ENCODE peak calls at places on chromosomes 6 and 20, in ten cellular contexts. M is stimulated activated CD4-positive, alpha-beta T cell treated with anti-CD3 and anti-CD28 coated beads, Interleukin-4, amount 100 ng/mL, for 48 hours; E is activated CD8-positive, alpha-beta memory T cell treated with anti-CD3 and anti-CD28 coated beads for 4 hours; G is HTR-8/SVneo; T is mammary epithelial cell; Y is aorta; O is T-cell; F is myocyte; R is GM19239; P is gastrocnemius medialis. Z is an unnamed sample.

GRCh38 chr6:9365378-9365777 is 930.0 kb upstream of the SLC35B3 start:
- DNase-seq in Y (no peak), M (no peak), O (no peak), E (no peak), P (no peak), G (no peak), F (no peak), R (no peak), T (no peak), Z (no peak)

GRCh38 chr6:36920546-36920945 is 34.0 kb upstream of the PI16 start:
- DNase-seq in Y (no peak), G (no peak), O (no peak), E (no peak), M (no peak), T (no peak), R (no peak), F (no peak), P (no peak), Z (no peak)

GRCh38 chr6:145783796-145784195 is 30.8 kb downstream of the FBXO30 start:
- DNase-seq in G (no peak), P (no peak), M (no peak), F (no peak), T (no peak), R (no peak), O (no peak), Y (no peak), E (no peak), Z (no peak)

GRCh38 chr20:2237059-2237458 is 58.7 kb upstream of the TGM3 start:
- DNase-seq in E (no peak), G (peak), M (no peak), P (peak), F (peak), T (peak), R (no peak), O (no peak), Y (peak), Z (no peak)

GRCh38 chr6:140566706-140567330 is 1192.4 kb upstream of the CITED2 start:
- DNase-seq in R (no peak), G (no peak), M (no peak), T (peak), O (no peak), E (no peak), Y (no peak), P (no peak), F (peak), Z (no peak)

GRCh38 chr6:161583561-161583960 is 309.7 kb upstream of the AGPAT4 start:
- DNase-seq in G (no peak), F (no peak), T (peak), R (no peak), E (no peak), O (no peak), P (no peak), Y (no peak), M (no peak), Z (no peak)

GRCh38 chr6:20490591-20490990 is 43.7 kb upstream of the CDKAL1 start:
- DNase-seq in G (no peak), E (no peak), P (no peak), R (no peak), Y (no peak), O (no peak), T (no peak), F (no peak), M (no peak), Z (no peak)

GRCh38 chr6:21061892-21062291 is 527.6 kb downstream of the CDKAL1 start:
- DNase-seq in Y (no peak), T (no peak), R (no peak), P (no peak), E (no peak), F (no peak), O (no peak), M (no peak), G (no peak), Z (no peak)

GRCh38 chr20:46642944-46643343 is 8.3 kb downstream of the SLC13A3 start:
- DNase-seq in T (no peak), E (no peak), Y (no peak), G (no peak), F (no peak), O (no peak), P (no peak), M (no peak), R (no peak), Z (no peak)

GRCh38 chr6:131054392-131055250 is 8.4 kb downstream of the EPB41L2 start:
- DNase-seq in T (peak), Y (no peak), P (no peak), R (no peak), E (no peak), F (no peak), M (no peak), O (no peak), G (no peak), Z (no peak)

GRCh38 chr6:158910484-158911075 is 89.4 kb downstream of the RSPH3 start:
- DNase-seq in Y (no peak), M (no peak), F (no peak), T (peak), P (no peak), E (no peak), G (no peak), R (no peak), O (no peak), Z (no peak)

GRCh38 chr20:46213946-46214830 is 94.1 kb downstream of the CDH22 start:
- DNase-seq in P (peak), R (no peak), G (no peak), O (no peak), F (peak), M (no peak), T (no peak), Y (peak), E (no peak), Z (no peak)

GRCh38 chr20:10260316-10260715 is 41.7 kb downstream of the SNAP25 start:
- DNase-seq in R (no peak), E (no peak), M (no peak), T (no peak), Y (no peak), P (no peak), G (no peak), F (no peak), O (no peak), Z (no peak)

GRCh38 chr6:147509900-147510299 is 1.4 kb downstream of the SAMD5 start:
- DNase-seq in R (no peak), F (no peak), E (no peak), O (no peak), P (no peak), M (no peak), T (no peak), G (no peak), Y (no peak), Z (no peak)

GRCh38 chr6:118739976-118740771 is 88.8 kb upstream of the CEP85L start:
- DNase-seq in P (no peak), F (peak), Y (no peak), M (no peak), T (peak), R (no peak), O (no peak), G (no peak), E (no peak), Z (no peak)

GRCh38 chr20:17941826-17942196 is 26.8 kb downstream of the SNX5 start:
- DNase-seq in Y (no peak), P (peak), T (no peak), R (no peak), E (no peak), G (no peak), O (no peak), M (no peak), F (no peak), Z (no peak)

GRCh38 chr20:24139846-24140245 is 151.3 kb upstream of the GGTLC1 start:
- DNase-seq in R (no peak), E (no peak), G (no peak), O (no peak), M (no peak), P (no peak), Y (no peak), F (no peak), T (no peak), Z (no peak)

GRCh38 chr20:56676001-56676400 is 46.9 kb downstream of the TFAP2C start:
- DNase-seq in R (no peak), O (no peak), Y (no peak), M (no peak), G (no peak), F (no peak), T (peak), E (no peak), P (no peak), Z (no peak)

GRCh38 chr6:145073811-145074210 is 661.5 kb downstream of the EPM2A start:
- DNase-seq in R (no peak), E (no peak), P (no peak), M (no peak), F (no peak), Y (no peak), G (no peak), O (no peak), T (no peak), Z (no peak)

GRCh38 chr20:62706344-62706743 is 2.3 kb upstream of the NTSR1 start:
- DNase-seq in T (no peak), F (no peak), O (no peak), G (no peak), Y (no peak), R (no peak), M (no peak), P (no peak), E (no peak), Z (no peak)

GRCh38 chr6:35267446-35267845 is 7.9 kb downstream of the ZNF76 start:
- DNase-seq in E (no peak), R (no peak), Y (no peak), F (no peak), G (no peak), M (no peak), O (no peak), P (no peak), T (no peak), Z (no peak)

GRCh38 chr6:32627831-32628230 is 9.4 kb upstream of the HLA-DQA1 start:
- DNase-seq in Y (no peak), G (no peak), R (no peak), P (no peak), T (peak), E (no peak), F (peak), O (peak), M (no peak), Z (no peak)

GRCh38 chr6:30844118-30844535 is 40.2 kb upstream of the DDR1 start:
- DNase-seq in F (peak), P (no peak), O (no peak), Y (no peak), R (no peak), M (no peak), T (no peak), G (peak), E (no peak), Z (no peak)

GRCh38 chr6:35844290-35844689 is 39.1 kb downstream of the LHFPL5 start:
- DNase-seq in T (no peak), P (no peak), F (no peak), G (no peak), R (no peak), Y (no peak), E (no peak), O (no peak), M (no peak), Z (no peak)

GRCh38 chr20:17810847-17811604 is 111.3 kb downstream of the BANF2 start:
- DNase-seq in F (no peak), M (no peak), O (no peak), Y (no peak), P (no peak), E (no peak), T (no peak), R (no peak), G (no peak), Z (no peak)

GRCh38 chr6:24357336-24358218 is at the start of gene DCDC2:
- DNase-seq in P (peak), O (peak), T (peak), Y (peak), F (peak), R (no peak), G (no peak), E (peak), M (peak), Z (no peak)

GRCh38 chr20:38764563-38765355 is 16.5 kb downstream of the ACTR5 start:
- DNase-seq in Y (peak), G (peak), M (peak), E (peak), R (no peak), P (peak), O (no peak), T (peak), F (peak), Z (peak)

GRCh38 chr6:158068893-158069799 is 87.5 kb downstream of the SYNJ2 start:
- DNase-seq in T (peak), O (no peak), E (no peak), F (no peak), R (no peak), M (no peak), G (peak), Y (peak), P (no peak), Z (no peak)